ENCODE peak calls at places on chromosomes 1 and 21, in ten cellular contexts. Y is WTC11, Q is tibial nerve, U is osteocyte, B is AG09309, D is tibial artery, P is choroid plexus epithelial cell, T is Panc1, I is foreskin keratinocyte, Z is heart right ventricle. M is an unnamed sample.

GRCh38 chr1:216553766-216554165 is 130.5 kb upstream of the USH2A start:
- DNase-seq in T (no peak), Q (no peak), P (no peak), D (no peak), B (no peak), Z (no peak), U (no peak), I (no peak), Y (no peak), M (no peak)

GRCh38 chr1:244273845-244274619 is 177.7 kb downstream of the ADSS2 start:
- DNase-seq in Y (no peak), D (peak), Z (peak), U (no peak), T (no peak), I (peak), B (peak), P (peak), Q (no peak), M (no peak)

GRCh38 chr1:157438236-157439012 is 113.9 kb downstream of the FCRL5 start:
- DNase-seq in Z (no peak), D (no peak), P (peak), U (no peak), Y (no peak), I (no peak), B (peak), Q (no peak), T (no peak), M (no peak)

GRCh38 chr1:193335797-193336428 is 149.5 kb upstream of the B3GALT2 start:
- DNase-seq in Z (no peak), T (no peak), B (no peak), U (no peak), P (peak), Q (no peak), Y (no peak), I (no peak), D (no peak), M (no peak)

GRCh38 chr1:186066411-186066810 is 308.6 kb downstream of the TPR start:
- DNase-seq in U (no peak), Q (no peak), I (no peak), B (no peak), Y (no peak), T (no peak), P (no peak), D (no peak), Z (no peak), M (no peak)

GRCh38 chr1:169339773-169340172 is 27.8 kb downstream of the NME7 start:
- DNase-seq in Q (no peak), I (no peak), T (no peak), Y (no peak), D (no peak), U (no peak), Z (no peak), B (no peak), P (no peak), M (no peak)

GRCh38 chr1:61782771-61783170 is 40.5 kb downstream of the PATJ start:
- DNase-seq in I (no peak), Z (no peak), D (no peak), T (no peak), P (no peak), U (no peak), Y (no peak), Q (no peak), B (no peak), M (no peak)

GRCh38 chr1:184861755-184862336 is 107.2 kb upstream of the EDEM3 start:
- DNase-seq in Z (no peak), P (no peak), Q (no peak), B (no peak), D (no peak), Y (no peak), T (no peak), U (no peak), I (no peak), M (no peak)

GRCh38 chr1:178093150-178093957 is 550 bp upstream of the RASAL2 start:
- DNase-seq in P (peak), Y (peak), D (peak), Z (peak), Q (peak), I (peak), T (peak), U (peak), B (peak), M (peak)

GRCh38 chr1:2073382-2074230 is 23.4 kb downstream of the PRKCZ start:
- DNase-seq in P (peak), U (no peak), D (no peak), Q (no peak), I (no peak), T (no peak), B (peak), Z (no peak), Y (no peak), M (peak)

GRCh38 chr1:211333906-211334305 is 7.3 kb downstream of the TRAF5 start:
- DNase-seq in I (no peak), D (no peak), T (no peak), Q (no peak), B (no peak), Z (no peak), P (no peak), Y (no peak), U (no peak), M (no peak)

GRCh38 chr1:36248250-36248894 is 24.1 kb downstream of the THRAP3 start:
- DNase-seq in I (peak), T (peak), Q (no peak), Z (no peak), P (peak), U (no peak), Y (no peak), B (peak), D (peak), M (no peak)

GRCh38 chr1:58862728-58863385 is 79.0 kb upstream of the JUN start:
- DNase-seq in B (no peak), U (no peak), Q (no peak), Y (no peak), Z (no peak), T (no peak), D (no peak), P (peak), I (no peak), M (no peak)

GRCh38 chr1:55951291-55951690 is 628.1 kb downstream of the PLPP3 start:
- DNase-seq in Z (no peak), D (no peak), U (no peak), Q (no peak), T (no peak), B (no peak), I (no peak), Y (no peak), P (no peak), M (no peak)

GRCh38 chr1:161439280-161440232 is 65.7 kb upstream of the FCGR2A start:
- DNase-seq in T (no peak), B (no peak), Y (peak), I (peak), U (no peak), Z (no peak), P (peak), D (no peak), Q (no peak), M (peak)

GRCh38 chr1:155073377-155074272 is 5.0 kb upstream of the EFNA3 start:
- DNase-seq in T (no peak), D (no peak), Q (no peak), I (no peak), U (no peak), P (no peak), Y (no peak), Z (no peak), B (no peak), M (no peak)

GRCh38 chr1:109164538-109164937 is 49.2 kb upstream of the SARS1 start:
- DNase-seq in I (no peak), P (no peak), B (no peak), U (no peak), T (no peak), D (no peak), Z (no peak), Q (no peak), Y (no peak), M (no peak)

GRCh38 chr1:35264861-35265260 is 3.6 kb upstream of the ZMYM4 start:
- DNase-seq in Q (no peak), I (peak), P (peak), Y (no peak), B (no peak), D (no peak), U (no peak), T (no peak), Z (no peak), M (no peak)

GRCh38 chr1:215022204-215022603 is 60.3 kb upstream of the KCNK2 start:
- DNase-seq in P (no peak), B (no peak), I (no peak), D (no peak), T (no peak), U (no peak), Q (no peak), Z (no peak), Y (no peak), M (no peak)

GRCh38 chr1:178653091-178653490 is 72.0 kb upstream of the RALGPS2 start:
- DNase-seq in Q (no peak), D (no peak), T (peak), B (no peak), U (no peak), P (no peak), Z (no peak), Y (no peak), I (peak), M (no peak)

DNA sequence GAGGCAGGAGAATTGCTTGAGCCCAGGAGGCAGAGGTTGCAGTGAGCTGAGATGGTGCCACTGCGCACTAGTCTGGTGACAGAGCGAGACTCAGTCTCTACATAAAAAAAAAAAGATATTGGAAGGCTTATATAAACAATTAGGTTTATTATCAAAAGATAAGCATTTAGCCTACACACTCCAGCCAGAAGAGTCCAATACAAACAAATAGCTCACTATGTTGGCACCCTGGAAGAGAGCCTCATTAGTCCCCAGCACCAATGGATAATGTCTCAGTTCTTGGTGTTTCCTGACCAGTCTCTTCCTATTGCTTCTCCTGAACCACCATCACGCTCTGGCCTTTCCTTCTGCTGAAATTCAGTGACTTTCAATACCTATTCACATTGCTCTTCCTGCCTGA is 48.6 kb upstream of the ATP1A1 start:
- DNase-seq in Z (no peak), Q (no peak), B (no peak), P (no peak), Y (no peak), I (no peak), T (no peak), U (no peak), D (no peak), M (no peak)
- TF ChIP-seq CTCF in Z (no peak), Q (no peak), B (no peak), P (no peak), Y (no peak), I (no peak), T (no peak), U (no peak), D (no peak), M (no peak)

DNA sequence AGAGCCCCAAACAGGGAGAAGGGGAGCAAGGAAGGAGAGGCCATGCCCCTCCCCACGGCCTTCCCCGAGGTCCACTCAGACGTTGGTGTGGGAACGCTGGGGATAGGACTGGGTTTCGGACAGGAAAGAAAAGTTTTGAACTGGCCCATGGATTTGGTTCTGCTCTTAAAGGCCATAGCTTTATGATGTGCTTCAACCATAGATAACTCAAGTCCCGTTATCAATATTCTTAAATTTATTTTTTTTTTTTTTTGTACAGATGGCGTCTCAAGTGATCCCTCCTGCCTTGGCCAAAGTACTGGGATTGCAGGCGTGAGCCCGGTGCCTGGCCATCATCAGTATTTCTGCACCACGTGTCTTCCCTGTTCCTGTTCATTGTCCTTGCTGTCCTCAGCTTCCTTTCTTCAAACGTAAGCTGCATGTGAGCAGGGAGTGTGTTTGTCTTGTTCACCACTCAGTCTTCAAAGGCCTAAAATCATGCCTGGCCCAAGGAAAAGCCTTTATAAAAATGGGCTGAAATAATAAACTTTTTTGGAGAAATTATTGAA is 820 bp upstream of the KRTAP10-1 start:
- DNase-seq in I (no peak), Y (no peak), Z (no peak), Q (no peak), T (no peak), D (no peak), B (no peak), U (peak), P (no peak), M (no peak)
- TF ChIP-seq CTCF in I (no peak), Y (no peak), Z (no peak), Q (no peak), T (no peak), D (no peak), B (no peak), U (no peak), P (no peak), M (no peak)

DNA sequence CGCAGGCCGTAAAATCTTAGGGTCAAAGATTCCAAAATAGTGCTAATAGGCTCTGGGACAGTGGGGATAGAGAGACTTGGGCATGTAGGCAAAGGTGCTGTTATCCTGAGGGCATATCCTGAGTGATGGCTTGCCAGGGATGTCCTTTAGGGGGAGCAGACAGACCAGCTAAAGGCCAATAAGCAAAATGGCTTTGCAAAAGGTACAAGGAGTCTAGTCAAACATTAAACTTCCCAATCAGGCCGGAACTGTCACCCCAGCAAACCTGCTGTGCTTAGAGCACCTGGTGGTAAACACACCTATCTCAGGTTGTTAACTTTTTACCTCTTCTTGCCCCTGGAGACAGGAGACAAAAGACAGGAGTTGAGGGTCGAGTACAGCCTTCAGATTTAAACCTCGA is 49.1 kb downstream of the TRABD2B start:
- DNase-seq in Y (no peak), B (no peak), P (peak), T (no peak), I (no peak), D (no peak), Z (no peak), Q (no peak), U (no peak), M (no peak)
- TF ChIP-seq CTCF in Y (no peak), B (no peak), P (peak), T (peak), I (peak), D (no peak), Z (peak), Q (no peak), U (no peak), M (peak)

DNA sequence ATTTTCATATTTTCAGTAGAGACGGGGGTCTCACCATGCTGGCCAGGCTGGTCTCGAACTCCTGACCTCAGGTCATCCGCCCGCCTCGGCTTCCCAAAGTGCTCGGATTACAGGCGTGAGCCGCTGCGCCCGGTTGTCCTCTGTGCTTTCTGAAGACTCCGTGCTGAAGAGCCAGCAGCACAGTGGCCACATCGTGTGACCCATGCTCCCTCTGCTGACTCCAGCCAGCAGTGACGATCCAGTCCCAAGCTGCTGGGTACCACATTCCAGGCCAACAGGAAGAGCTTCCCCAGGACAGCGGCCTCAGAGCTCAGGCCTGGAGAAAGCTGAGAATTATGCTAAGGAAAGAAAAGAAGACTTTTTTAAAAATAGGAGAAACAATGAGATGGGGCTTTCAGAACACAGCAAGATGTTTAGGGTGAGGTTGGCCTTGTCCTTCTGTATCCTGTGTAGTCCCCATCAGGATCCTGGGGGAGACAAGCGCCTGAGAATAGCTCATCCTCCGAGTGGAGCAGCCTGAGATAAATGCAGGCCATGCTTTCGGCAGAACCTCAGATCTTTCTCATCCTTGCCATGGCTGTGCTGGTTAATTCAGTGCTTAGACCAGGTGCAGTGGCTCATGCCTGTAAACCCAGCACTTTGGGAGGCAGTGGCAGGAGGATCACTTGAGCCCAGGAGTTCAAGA is 207.1 kb downstream of the SLC35F3 start:
- DNase-seq in Y (peak), Q (no peak), Z (no peak), P (peak), U (no peak), I (no peak), T (peak), D (no peak), B (no peak), M (peak)
- TF ChIP-seq CTCF in Y (no peak), Q (no peak), Z (peak), P (no peak), U (peak), I (peak), T (peak), D (no peak), B (peak), M (peak)

GRCh38 chr1:6185635-6186382 is 5.7 kb upstream of the CHD5 start:
- DNase-seq in U (no peak), I (peak), Y (peak), B (no peak), T (no peak), D (no peak), P (peak), Z (no peak), Q (no peak), M (no peak)

GRCh38 chr1:6185151-6185550 is 5.0 kb upstream of the CHD5 start:
- DNase-seq in D (no peak), P (peak), U (no peak), T (no peak), Y (no peak), Q (no peak), B (peak), I (peak), Z (no peak), M (no peak)

GRCh38 chr1:6184083-6184783 is 4.1 kb upstream of the CHD5 start:
- DNase-seq in Q (no peak), Z (no peak), U (no peak), I (no peak), Y (no peak), P (no peak), T (no peak), D (no peak), B (no peak), M (no peak)

GRCh38 chr1:6181347-6181770 is 1.2 kb upstream of the CHD5 start:
- DNase-seq in P (no peak), Z (no peak), U (no peak), D (no peak), Q (no peak), I (no peak), B (no peak), Y (peak), T (no peak), M (no peak)

GRCh38 chr1:6183520-6183989 is 3.4 kb upstream of the CHD5 start:
- DNase-seq in P (no peak), B (no peak), U (no peak), D (no peak), Z (no peak), T (no peak), Y (no peak), Q (no peak), I (no peak), M (no peak)
- TF ChIP-seq CTCF in P (peak), B (no peak), U (no peak), D (no peak), Z (no peak), T (peak), Y (no peak), Q (no peak), I (peak), M (peak)

GRCh38 chr21:38333290-38334272 is 76.8 kb downstream of the KCNJ15 start:
- DNase-seq in U (no peak), I (no peak), Y (no peak), T (no peak), D (no peak), Z (no peak), B (no peak), P (peak), Q (no peak), M (no peak)
- TF ChIP-seq CTCF in U (peak), I (peak), Y (no peak), T (no peak), D (no peak), Z (peak), B (peak), P (peak), Q (no peak), M (no peak)

GRCh38 chr21:41611966-41612606 is 104.1 kb upstream of the TMPRSS2 start:
- DNase-seq in Z (no peak), Y (peak), U (no peak), I (peak), T (peak), P (peak), D (no peak), Q (no peak), B (no peak), M (no peak)
- TF ChIP-seq CTCF in Z (no peak), Y (no peak), U (no peak), I (peak), T (no peak), P (peak), D (no peak), Q (no peak), B (peak), M (no peak)

M was measured in neural crest cell.